ENCODE peak calls at places on chromosomes 7 and 10, in eight cellular contexts. G is psoas muscle, T is heart right ventricle, K is prostate gland, F is fibroblast of pulmonary artery, L is fibroblast of lung, D is left ventricle myocardium inferior, H is adrenal gland. V is an unnamed sample.

GRCh38 chr10:48444266-48444665 is 137.8 kb downstream of the MAPK8 start:
- DNase-seq in G (no peak), T (no peak), K (no peak), F (peak), L (peak), D (no peak), H (no peak), V (peak)

GRCh38 chr7:144158861-144159260 is 24.4 kb upstream of the CTAGE4 start:
- DNase-seq in G (no peak), T (no peak), K (no peak), F (no peak), L (no peak), D (no peak), H (no peak), V (no peak)

GRCh38 chr10:7444576-7445226 is 33.9 kb upstream of the SFMBT2 start:
- DNase-seq in G (no peak), T (no peak), K (no peak), F (no peak), L (no peak), D (no peak), H (no peak), V (peak)

GRCh38 chr7:120442838-120443237 is 169.9 kb downstream of the KCND2 start:
- DNase-seq in G (no peak), T (no peak), K (no peak), F (no peak), L (no peak), D (no peak), H (no peak), V (no peak)

GRCh38 chr7:121002-121401 is 71.4 kb upstream of the FAM20C start:
- DNase-seq in G (no peak), T (no peak), K (no peak), F (no peak), L (no peak), D (no peak), H (no peak), V (no peak)

GRCh38 chr10:101834341-101834740 is 9.3 kb downstream of the KCNIP2 start:
- DNase-seq in G (no peak), T (no peak), K (no peak), F (no peak), L (no peak), D (peak), H (peak), V (no peak)

GRCh38 chr10:51137741-51138529 is 63.6 kb downstream of the PRKG1 start:
- DNase-seq in G (no peak), T (no peak), K (no peak), F (peak), L (peak), D (no peak), H (no peak), V (no peak)

GRCh38 chr7:82593780-82594179 is 150.2 kb upstream of the CACNA2D1 start:
- DNase-seq in G (no peak), T (no peak), K (no peak), F (no peak), L (peak), D (no peak), H (no peak), V (no peak)

GRCh38 chr7:4683043-4683883 is 1.2 kb downstream of the FOXK1 start:
- DNase-seq in G (peak), T (peak), K (peak), F (no peak), L (no peak), D (peak), H (peak), V (no peak)

GRCh38 chr7:73833251-73833919 is 2.6 kb downstream of the CLDN4 start:
- DNase-seq in G (no peak), T (no peak), K (peak), F (no peak), L (no peak), D (no peak), H (no peak), V (no peak)

GRCh38 chr10:10233256-10233655 is 784.4 kb upstream of the CELF2 start:
- DNase-seq in G (no peak), T (no peak), K (no peak), F (peak), L (no peak), D (no peak), H (no peak), V (no peak)

GRCh38 chr10:110646417-110647135 is 2.4 kb downstream of the RBM20 start:
- DNase-seq in G (no peak), T (no peak), K (no peak), F (no peak), L (no peak), D (no peak), H (no peak), V (no peak)

GRCh38 chr10:71259815-71260501 is 47.6 kb downstream of the UNC5B start:
- DNase-seq in G (no peak), T (no peak), K (peak), F (no peak), L (no peak), D (no peak), H (no peak), V (no peak)

GRCh38 chr7:77830649-77831355 is 32.2 kb downstream of the PHTF2 start:
- DNase-seq in G (no peak), T (no peak), K (no peak), F (no peak), L (peak), D (no peak), H (no peak), V (no peak)

GRCh38 chr7:135385209-135385608 is 124.7 kb downstream of the CNOT4 start:
- DNase-seq in G (peak), T (peak), K (peak), F (peak), L (peak), D (peak), H (no peak), V (no peak)

GRCh38 chr7:16615234-16615633 is 30.3 kb downstream of the ANKMY2 start:
- DNase-seq in G (no peak), T (no peak), K (no peak), F (no peak), L (no peak), D (no peak), H (no peak), V (no peak)

GRCh38 chr7:138670594-138670993 is 30.6 kb downstream of the SVOPL start:
- DNase-seq in G (no peak), T (no peak), K (no peak), F (no peak), L (no peak), D (no peak), H (no peak), V (no peak)

GRCh38 chr10:114352653-114353298 is 51.5 kb downstream of the AFAP1L2 start:
- DNase-seq in G (no peak), T (no peak), K (no peak), F (no peak), L (no peak), D (no peak), H (no peak), V (no peak)

GRCh38 chr10:130812381-130813148 is 499.0 kb downstream of the TCERG1L start:
- DNase-seq in G (no peak), T (no peak), K (no peak), F (no peak), L (no peak), D (no peak), H (no peak), V (no peak)

GRCh38 chr7:2281556-2281955 is 32.7 kb downstream of the SNX8 start:
- DNase-seq in G (no peak), T (peak), K (no peak), F (peak), L (peak), D (peak), H (no peak), V (no peak)

GRCh38 chr7:21338728-21339164 is 89.1 kb upstream of the SP4 start:
- DNase-seq in G (no peak), T (no peak), K (no peak), F (no peak), L (no peak), D (no peak), H (no peak), V (no peak)

GRCh38 chr10:83346216-83346910 is 792.9 kb upstream of the GHITM start:
- DNase-seq in G (no peak), T (no peak), K (no peak), F (peak), L (peak), D (no peak), H (no peak), V (no peak)

GRCh38 chr10:49115796-49116508 is 630 bp upstream of the VSTM4 start:
- DNase-seq in G (no peak), T (no peak), K (no peak), F (no peak), L (no peak), D (no peak), H (no peak), V (no peak)

GRCh38 chr7:20466425-20467125 is 135.9 kb downstream of the ITGB8 start:
- DNase-seq in G (no peak), T (no peak), K (no peak), F (no peak), L (no peak), D (no peak), H (no peak), V (no peak)

GRCh38 chr10:106189254-106189653 is 975.3 kb downstream of the SORCS1 start:
- DNase-seq in G (no peak), T (no peak), K (no peak), F (peak), L (peak), D (no peak), H (peak), V (peak)

GRCh38 chr7:35537067-35538023 is 157.6 kb downstream of the HERPUD2 start:
- DNase-seq in G (peak), T (peak), K (peak), F (peak), L (peak), D (peak), H (peak), V (peak)

GRCh38 chr7:150407588-150408392 is 28.7 kb downstream of the ZNF775 start:
- DNase-seq in G (peak), T (no peak), K (no peak), F (no peak), L (no peak), D (no peak), H (no peak), V (no peak)

GRCh38 chr7:78863248-78863647 is 590.2 kb downstream of the MAGI2 start:
- DNase-seq in G (no peak), T (peak), K (no peak), F (no peak), L (no peak), D (no peak), H (no peak), V (no peak)

GRCh38 chr7:1040790-1041189 is 3.6 kb upstream of the GPR146 start:
- DNase-seq in G (peak), T (no peak), K (no peak), F (peak), L (peak), D (no peak), H (no peak), V (peak)

GRCh38 chr7:74612015-74612829 is 45.3 kb upstream of the GTF2I start:
- DNase-seq in G (no peak), T (no peak), K (peak), F (peak), L (peak), D (no peak), H (no peak), V (peak)

GRCh38 chr10:43210556-43210955 is 56.3 kb downstream of the RASGEF1A start:
- DNase-seq in G (peak), T (no peak), K (no peak), F (no peak), L (no peak), D (peak), H (peak), V (peak)

GRCh38 chr10:9331583-9332008 is 1277.1 kb downstream of the GATA3 start:
- DNase-seq in G (no peak), T (no peak), K (no peak), F (peak), L (peak), D (no peak), H (no peak), V (no peak)

GRCh38 chr7:19110778-19111175 is 6.7 kb downstream of the TWIST1 start:
- DNase-seq in G (no peak), T (no peak), K (no peak), F (no peak), L (no peak), D (no peak), H (no peak), V (no peak)

GRCh38 chr10:71748671-71749191 is 24.6 kb downstream of the VSIR start:
- DNase-seq in G (peak), T (peak), K (no peak), F (no peak), L (no peak), D (peak), H (peak), V (no peak)

GRCh38 chr10:91604936-91605534 is 27.8 kb downstream of the PPP1R3C start:
- DNase-seq in G (no peak), T (no peak), K (no peak), F (peak), L (peak), D (no peak), H (no peak), V (no peak)

GRCh38 chr10:132575320-132576201 is 38.0 kb downstream of the INPP5A start:
- DNase-seq in G (no peak), T (no peak), K (peak), F (peak), L (peak), D (no peak), H (no peak), V (no peak)

GRCh38 chr10:20892796-20893195 is 4.3 kb downstream of the NEBL start:
- DNase-seq in G (no peak), T (no peak), K (no peak), F (peak), L (peak), D (no peak), H (no peak), V (no peak)

GRCh38 chr7:157499835-157500153 is 163.0 kb downstream of the DNAJB6 start:
- DNase-seq in G (peak), T (no peak), K (no peak), F (no peak), L (no peak), D (peak), H (no peak), V (no peak)

GRCh38 chr10:119651514-119652327 is 541 bp downstream of the BAG3 start:
- DNase-seq in G (peak), T (peak), K (no peak), F (no peak), L (no peak), D (peak), H (no peak), V (no peak)

GRCh38 chr10:1308415-1308814 is 252.2 kb downstream of the WDR37 start:
- DNase-seq in G (no peak), T (no peak), K (no peak), F (no peak), L (no peak), D (no peak), H (no peak), V (no peak)

DNA sequence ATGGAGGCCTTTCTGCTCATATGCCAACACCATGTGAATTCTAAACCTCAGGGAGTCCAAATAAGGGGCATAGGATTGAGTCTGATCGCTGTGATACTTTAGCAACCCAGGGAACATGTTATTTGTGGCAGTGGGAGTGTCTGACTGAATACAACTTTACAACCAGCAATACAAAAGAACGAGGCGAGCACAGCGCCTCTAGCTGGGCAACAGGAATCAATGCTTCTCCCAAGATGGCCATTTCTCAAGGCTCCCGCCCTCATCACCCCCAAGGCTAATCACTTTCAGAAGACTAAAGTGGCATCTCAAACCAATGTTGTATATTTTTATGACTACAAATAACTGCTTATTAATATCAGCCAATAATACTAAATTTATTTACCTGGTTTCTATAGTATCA is 28.1 kb downstream of the YWHAG start:
- DNase-seq in G (no peak), T (no peak), K (no peak), F (no peak), L (no peak), D (no peak), H (no peak), V (no peak)
- TF ChIP-seq CTCF in G (no peak), T (no peak), K (no peak), F (no peak), L (no peak), D (no peak), H (no peak), V (no peak)

GRCh38 chr10:22610595-22610994 is 103.8 kb downstream of the PIP4K2A start:
- DNase-seq in G (no peak), T (no peak), K (no peak), F (no peak), L (no peak), D (no peak), H (no peak), V (no peak)

GRCh38 chr10:22609719-22610118 is 104.7 kb downstream of the PIP4K2A start:
- DNase-seq in G (no peak), T (no peak), K (no peak), F (no peak), L (no peak), D (no peak), H (no peak), V (no peak)

GRCh38 chr10:22613011-22613410 is 101.4 kb downstream of the PIP4K2A start:
- DNase-seq in G (no peak), T (no peak), K (no peak), F (no peak), L (no peak), D (no peak), H (no peak), V (no peak)

GRCh38 chr10:22612316-22612715 is 102.1 kb downstream of the PIP4K2A start:
- DNase-seq in G (no peak), T (no peak), K (no peak), F (no peak), L (no peak), D (no peak), H (no peak), V (no peak)

GRCh38 chr10:22611425-22612111 is 102.8 kb downstream of the PIP4K2A start:
- DNase-seq in G (no peak), T (no peak), K (no peak), F (no peak), L (no peak), D (no peak), H (no peak), V (no peak)
- H3K4me3 ChIP-seq in G (no peak), T (peak), K (no peak), F (no peak), L (no peak), D (no peak), H (no peak), V (no peak)

GRCh38 chr10:24485299-24485698 is 238.4 kb downstream of the ARHGAP21 start:
- DNase-seq in G (no peak), T (no peak), K (no peak), F (no peak), L (no peak), D (no peak), H (peak), V (no peak)

GRCh38 chr10:24481241-24481640 is 242.4 kb downstream of the ARHGAP21 start:
- DNase-seq in G (no peak), T (no peak), K (no peak), F (no peak), L (no peak), D (no peak), H (no peak), V (no peak)

GRCh38 chr10:24484771-24485170 is 238.9 kb downstream of the ARHGAP21 start:
- DNase-seq in G (no peak), T (no peak), K (no peak), F (no peak), L (no peak), D (no peak), H (no peak), V (no peak)

GRCh38 chr10:24480447-24480846 is 243.2 kb downstream of the ARHGAP21 start:
- DNase-seq in G (no peak), T (no peak), K (no peak), F (no peak), L (no peak), D (no peak), H (no peak), V (no peak)

GRCh38 chr10:24483701-24484100 is 240.0 kb downstream of the ARHGAP21 start:
- DNase-seq in G (no peak), T (no peak), K (peak), F (peak), L (peak), D (no peak), H (peak), V (no peak)
- TF ChIP-seq CTCF in G (no peak), T (no peak), K (no peak), F (no peak), L (no peak), D (no peak), H (no peak), V (no peak)

GRCh38 chr7:102302025-102302424 is 15.4 kb downstream of the SH2B2 start:
- DNase-seq in G (no peak), T (no peak), K (no peak), F (no peak), L (no peak), D (no peak), H (no peak), V (no peak)

GRCh38 chr7:102305414-102306268 is 19.0 kb downstream of the SH2B2 start:
- DNase-seq in G (no peak), T (no peak), K (no peak), F (no peak), L (no peak), D (no peak), H (no peak), V (no peak)

GRCh38 chr7:102304668-102305067 is 18.0 kb downstream of the SH2B2 start:
- DNase-seq in G (no peak), T (peak), K (no peak), F (no peak), L (no peak), D (no peak), H (no peak), V (no peak)

GRCh38 chr7:102300643-102301211 is 14.1 kb downstream of the SH2B2 start:
- DNase-seq in G (peak), T (no peak), K (no peak), F (no peak), L (no peak), D (no peak), H (no peak), V (no peak)

GRCh38 chr7:102303669-102304422 is 17.2 kb downstream of the SH2B2 start:
- DNase-seq in G (peak), T (no peak), K (no peak), F (no peak), L (no peak), D (no peak), H (no peak), V (no peak)
- H3K4me3 ChIP-seq in G (peak), T (no peak), K (no peak), F (no peak), L (no peak), D (no peak), H (no peak), V (no peak)

GRCh38 chr10:104642311-104643022 is 1.4 kb downstream of the SORCS3 start:
- DNase-seq in G (no peak), T (peak), K (no peak), F (no peak), L (peak), D (no peak), H (no peak), V (peak)

GRCh38 chr10:104641150-104642000 is at the start of gene SORCS3:
- DNase-seq in G (no peak), T (no peak), K (no peak), F (no peak), L (peak), D (no peak), H (no peak), V (no peak)

GRCh38 chr10:104642001-104642270 is 846 bp downstream of the SORCS3 start:
- DNase-seq in G (no peak), T (no peak), K (no peak), F (no peak), L (no peak), D (no peak), H (no peak), V (no peak)

GRCh38 chr10:104640339-104641149 is 546 bp upstream of the SORCS3 start:
- DNase-seq in G (no peak), T (no peak), K (no peak), F (no peak), L (no peak), D (no peak), H (no peak), V (peak)

GRCh38 chr10:104643023-104643663 is 2.1 kb downstream of the SORCS3 start:
- DNase-seq in G (no peak), T (no peak), K (no peak), F (no peak), L (no peak), D (no peak), H (no peak), V (no peak)
- TF ChIP-seq CTCF in G (no peak), T (no peak), K (no peak), F (no peak), L (no peak), D (no peak), H (no peak), V (no peak)

DNA sequence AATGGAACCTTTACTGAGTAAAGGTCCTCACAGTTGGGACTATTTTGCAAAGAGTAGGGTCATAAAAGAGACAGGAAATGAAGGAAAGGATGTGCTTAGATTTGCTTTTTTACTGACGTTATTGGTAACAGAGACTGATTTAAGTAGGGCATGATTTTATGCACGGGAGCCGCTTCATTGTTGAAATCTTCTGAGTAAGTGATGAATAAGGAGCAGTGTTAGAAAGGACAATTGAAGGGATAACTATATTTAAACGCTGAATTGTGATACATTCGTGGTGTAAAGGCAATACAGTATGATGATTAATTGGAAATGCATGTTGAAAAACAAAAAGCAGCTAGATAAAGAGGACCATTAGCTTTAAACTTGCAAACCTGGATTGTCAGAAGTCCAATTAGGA is 261.5 kb downstream of the MALRD1 start:
- DNase-seq in G (no peak), T (no peak), K (no peak), F (peak), L (peak), D (no peak), H (no peak), V (no peak)
- H3K4me3 ChIP-seq in G (no peak), T (no peak), K (no peak), F (no peak), L (no peak), D (no peak), H (no peak), V (no peak)